ENCODE peak calls at places on chromosomes 16 and 17, in nine cellular contexts. T is coronary artery, Y is spleen, Z is lung, C is cardiac muscle cell, X is colonic mucosa, K is sigmoid colon, J is HCT116, M is fibroblast of lung. S is an unnamed sample.

GRCh38 chr17:40582328-40582901 is 17.1 kb upstream of the CCR7 start:
- DNase-seq in T (no peak), Y (peak), Z (peak), C (no peak), X (no peak), K (no peak), J (no peak), M (no peak), S (peak)

GRCh38 chr17:44200478-44201155 is 933 bp upstream of the ATXN7L3 start:
- DNase-seq in T (no peak), Y (no peak), Z (no peak), C (peak), X (no peak), K (no peak), J (no peak), M (no peak), S (no peak)

GRCh38 chr17:81869221-81870154 is 1.6 kb downstream of the ARHGDIA start:
- DNase-seq in T (no peak), Y (peak), Z (no peak), C (peak), X (peak), K (peak), J (no peak), M (peak), S (peak)

GRCh38 chr17:79517812-79518211 is 93.0 kb downstream of the RBFOX3 start:
- DNase-seq in T (no peak), Y (no peak), Z (no peak), C (no peak), X (no peak), K (no peak), J (no peak), M (no peak), S (no peak)

GRCh38 chr16:69286941-69287713 is 24.0 kb upstream of the VPS4A start:
- DNase-seq in T (peak), Y (no peak), Z (peak), C (peak), X (peak), K (peak), J (peak), M (peak), S (peak)

GRCh38 chr16:27779719-27780161 is 229.8 kb downstream of the KATNIP start:
- DNase-seq in T (no peak), Y (peak), Z (peak), C (peak), X (no peak), K (no peak), J (no peak), M (peak), S (no peak)

GRCh38 chr17:10197721-10198508 is 491 bp downstream of the GAS7 start:
- DNase-seq in T (no peak), Y (peak), Z (no peak), C (peak), X (no peak), K (no peak), J (no peak), M (no peak), S (no peak)

GRCh38 chr17:82022310-82022980 is at the start of gene CENPX:
- DNase-seq in T (no peak), Y (peak), Z (no peak), C (no peak), X (no peak), K (no peak), J (no peak), M (no peak), S (no peak)

GRCh38 chr16:17938546-17938945 is 398.0 kb downstream of the NPIPA8 start:
- DNase-seq in T (no peak), Y (no peak), Z (no peak), C (no peak), X (no peak), K (no peak), J (no peak), M (no peak), S (no peak)

GRCh38 chr17:29732613-29733012 is 109.9 kb upstream of the CORO6 start:
- DNase-seq in T (no peak), Y (no peak), Z (no peak), C (peak), X (no peak), K (no peak), J (peak), M (no peak), S (no peak)

GRCh38 chr16:81833751-81834150 is 54.7 kb downstream of the PLCG2 start:
- DNase-seq in T (no peak), Y (no peak), Z (no peak), C (no peak), X (no peak), K (no peak), J (no peak), M (no peak), S (no peak)
- H3K27ac ChIP-seq in T (no peak), Y (peak), Z (no peak), C (no peak), X (no peak), K (no peak), J (no peak), M (no peak), S (no peak)

GRCh38 chr17:36545465-36546417 is 1.0 kb downstream of the GGNBP2 start:
- DNase-seq in T (peak), Y (peak), Z (peak), C (peak), X (peak), K (peak), J (peak), M (peak), S (peak)
- TF ChIP-seq CTCF in T (no peak), Y (no peak), Z (no peak), C (no peak), X (no peak), K (no peak), J (no peak), M (no peak), S (no peak)

DNA sequence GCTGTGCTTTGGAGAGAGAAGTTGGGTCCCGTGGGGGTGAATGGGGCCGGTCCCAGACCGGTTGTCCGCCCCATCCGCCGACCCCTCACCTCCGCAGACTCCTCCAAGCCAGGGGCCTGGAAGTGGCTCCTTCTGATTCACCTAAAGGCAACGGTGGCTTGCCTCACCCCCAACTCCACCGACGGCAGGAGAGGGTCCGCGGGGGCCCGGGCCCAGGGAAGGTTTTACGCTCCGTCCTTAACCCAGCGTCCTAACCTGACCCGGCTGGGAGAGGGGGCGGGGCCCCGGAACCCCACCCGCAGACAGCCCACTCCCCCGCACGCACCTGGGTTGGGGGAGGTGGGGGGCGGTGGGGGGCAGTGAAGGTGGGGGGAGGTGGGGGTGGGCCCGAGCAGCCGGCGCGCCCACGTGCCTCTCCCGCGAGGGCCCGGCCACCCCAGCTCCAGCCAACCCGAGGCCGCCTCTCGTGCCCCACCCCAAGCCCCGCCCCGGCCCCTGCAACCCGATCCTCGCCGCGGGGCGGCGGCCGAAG is 12.7 kb upstream of the CD300A start:
- DNase-seq in T (no peak), Y (no peak), Z (peak), C (peak), X (peak), K (no peak), J (no peak), M (no peak), S (no peak)
- H3K4me3 ChIP-seq in T (peak), Y (peak), Z (no peak), C (peak), X (peak), K (peak), J (peak), M (no peak), S (peak)

GRCh38 chr17:31572341-31572740 is 180.9 kb downstream of the RAB11FIP4 start:
- DNase-seq in T (no peak), Y (no peak), Z (no peak), C (no peak), X (no peak), K (no peak), J (no peak), M (no peak), S (no peak)
- H3K27ac ChIP-seq in T (peak), Y (no peak), Z (peak), C (no peak), X (peak), K (peak), J (no peak), M (peak), S (no peak)

GRCh38 chr16:85675528-85675927 is 13.2 kb downstream of the GINS2 start:
- DNase-seq in T (no peak), Y (no peak), Z (no peak), C (no peak), X (no peak), K (no peak), J (no peak), M (peak), S (no peak)
- TF ChIP-seq CTCF in T (no peak), Y (no peak), Z (no peak), C (peak), X (no peak), K (no peak), J (peak), M (peak), S (peak)

GRCh38 chr16:89922477-89922883 is 662 bp upstream of the TUBB3 start:
- DNase-seq in T (peak), Y (no peak), Z (peak), C (peak), X (peak), K (peak), J (peak), M (peak), S (peak)
- H3K4me3 ChIP-seq in T (peak), Y (peak), Z (peak), C (peak), X (peak), K (peak), J (peak), M (peak), S (peak)

GRCh38 chr16:57985204-57986121 is 14.5 kb upstream of the CNGB1 start:
- DNase-seq in T (peak), Y (peak), Z (no peak), C (peak), X (no peak), K (peak), J (no peak), M (no peak), S (peak)
- H3K27ac ChIP-seq in T (no peak), Y (peak), Z (peak), C (no peak), X (no peak), K (peak), J (no peak), M (no peak), S (no peak)

GRCh38 chr17:7392696-7393612 is 1.4 kb downstream of the PLSCR3 start:
- DNase-seq in T (no peak), Y (no peak), Z (no peak), C (no peak), X (no peak), K (no peak), J (no peak), M (no peak), S (no peak)

GRCh38 chr17:7393613-7394451 is 493 bp downstream of the PLSCR3 start:
- DNase-seq in T (no peak), Y (peak), Z (no peak), C (peak), X (peak), K (peak), J (no peak), M (no peak), S (peak)

GRCh38 chr17:7396147-7396546 is 1.8 kb upstream of the PLSCR3 start:
- DNase-seq in T (no peak), Y (no peak), Z (no peak), C (no peak), X (no peak), K (no peak), J (no peak), M (no peak), S (no peak)

GRCh38 chr17:7391307-7391706 is 3.0 kb downstream of the PLSCR3 start:
- DNase-seq in T (no peak), Y (no peak), Z (no peak), C (no peak), X (no peak), K (no peak), J (no peak), M (no peak), S (no peak)

DNA sequence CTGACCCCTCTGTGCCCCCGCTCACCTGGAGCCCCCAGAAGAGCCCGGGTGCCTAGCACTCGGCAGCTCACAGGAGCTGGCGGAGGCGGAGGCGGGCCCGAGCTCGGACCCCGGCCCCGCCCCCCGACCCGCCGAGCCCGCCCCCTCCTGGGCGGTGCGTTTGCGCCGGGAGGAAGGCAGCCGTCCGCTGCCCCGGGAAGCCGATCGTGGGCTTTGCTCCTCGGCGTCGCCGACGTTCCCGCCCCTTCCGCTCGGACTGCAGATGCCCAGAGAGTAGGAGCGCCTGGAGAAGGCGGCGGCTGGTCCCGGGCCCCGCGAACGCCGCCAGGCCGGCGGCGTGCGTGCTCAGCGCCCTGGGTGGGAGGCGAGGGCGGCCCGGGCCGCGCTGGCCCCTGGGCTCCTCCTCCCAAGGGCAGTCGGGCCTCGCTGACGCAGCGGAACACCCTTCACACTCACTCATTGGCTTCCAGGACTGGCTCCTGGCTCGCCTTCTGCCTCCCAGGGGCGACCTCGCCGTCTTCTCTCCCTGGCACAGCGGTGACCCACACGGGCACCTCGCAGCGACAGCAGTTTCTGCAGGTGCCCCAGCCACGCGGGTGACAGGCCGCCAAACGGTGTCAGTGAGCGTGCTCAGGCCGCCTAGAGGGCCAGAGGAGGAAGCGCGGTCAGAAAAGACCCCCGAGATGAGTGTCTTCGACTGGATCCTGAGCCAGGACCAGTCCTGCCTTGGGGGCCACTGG is at the start of gene PLSCR3:
- DNase-seq in T (peak), Y (peak), Z (peak), C (peak), X (peak), K (peak), J (no peak), M (peak), S (peak)
- TF ChIP-seq CTCF in T (no peak), Y (no peak), Z (no peak), C (peak), X (no peak), K (peak), J (peak), M (peak), S (no peak)

S was measured in psoas muscle.